ENCODE peak calls at places on chromosomes 3 and 15, in nine cellular contexts. M is progenitor cell of endocrine pancreas; S is Caco-2; I is endothelial cell; E is EH; Y is COLO829; X is KBM-7; Q is SW480; J is activated CD4-positive, alpha-beta T cell treated with anti-CD3 and anti-CD28 coated beads for 1 hour. G is an unnamed sample.

GRCh38 chr3:18988619-18989229 is 159.6 kb upstream of the KCNH8 start:
- DNase-seq in M (no peak), S (peak; percentile 15), I (peak; percentile 9), E (no peak), Y (peak; percentile 43), X (peak; percentile 70), Q (peak; percentile 39), J (no peak), G (no peak)

GRCh38 chr3:193563429-193563828 is 8.7 kb upstream of the ATP13A4 start:
- DNase-seq in M (no peak), S (no peak), I (no peak), E (no peak), Y (no peak), X (no peak), Q (no peak), J (no peak), G (no peak)

GRCh38 chr3:52063026-52063723 is 6.8 kb upstream of the DUSP7 start:
- DNase-seq in M (no peak), S (no peak), I (no peak), E (no peak), Y (no peak), X (no peak), Q (no peak), J (no peak), G (no peak)

GRCh38 chr3:132183811-132184210 is 133.4 kb upstream of the ACP3 start:
- DNase-seq in M (no peak), S (no peak), I (no peak), E (no peak), Y (no peak), X (no peak), Q (no peak), J (no peak), G (no peak)

GRCh38 chr3:7657214-7658112 is 796.5 kb downstream of the GRM7 start:
- DNase-seq in M (no peak), S (no peak), I (no peak), E (no peak), Y (no peak), X (no peak), Q (no peak), J (no peak), G (no peak)

GRCh38 chr3:107425033-107425432 is 47.8 kb downstream of the CCDC54 start:
- DNase-seq in M (no peak), S (no peak), I (no peak), E (no peak), Y (no peak), X (peak; percentile 38), Q (no peak), J (no peak), G (no peak)

GRCh38 chr3:126646662-126647061 is 8.3 kb downstream of the TXNRD3 start:
- DNase-seq in M (no peak), S (no peak), I (no peak), E (peak; percentile 22), Y (no peak), X (no peak), Q (no peak), J (no peak), G (no peak)

GRCh38 chr15:52340093-52340492 is 44.5 kb upstream of the MYO5C start:
- DNase-seq in M (no peak), S (no peak), I (no peak), E (no peak), Y (no peak), X (no peak), Q (no peak), J (no peak), G (no peak)

GRCh38 chr3:24220859-24221657 is 273.6 kb downstream of the THRB start:
- DNase-seq in M (no peak), S (peak; percentile 59), I (no peak), E (peak; percentile 98), Y (no peak), X (no peak), Q (no peak), J (no peak), G (no peak)

G was measured in natural killer cell.